ENCODE peak calls at places on chromosomes 4 and X, in eight cellular contexts. N is AG10803; M is activated CD4-positive, alpha-beta T cell treated with anti-CD3 and anti-CD28 coated beads, Interleukin-2, amount 10 ng/mL, durations not matched to agents 7 days and 5 days; Y is stimulated activated naive B cell treated with anti-CD40 and anti-IgM and Interleukin-4, amounts not matched to agents 10 μg/mL and 1 μg/mL and 100 μg/mL, for 72 hours; P is M059J; S is NCI-H2029; V is cerebellum; Z is MM.1S. W is an unnamed sample.

GRCh38 chrX:154064637-154065435 is 32.7 kb downstream of the MECP2 start:
- DNase-seq in N (no peak), M (no peak), Y (no peak), P (no peak), S (no peak), V (no peak), Z (no peak), W (no peak)

GRCh38 chr4:106868381-106869035 is 167.6 kb downstream of the DKK2 start:
- DNase-seq in N (peak), M (no peak), Y (no peak), P (peak), S (no peak), V (no peak), Z (no peak), W (no peak)

GRCh38 chr4:8373270-8373972 is 67.1 kb downstream of the ACOX3 start:
- DNase-seq in N (no peak), M (no peak), Y (no peak), P (no peak), S (no peak), V (no peak), Z (no peak), W (no peak)

GRCh38 chr4:680565-680930 is 6.2 kb downstream of the MYL5 start:
- DNase-seq in N (no peak), M (no peak), Y (no peak), P (no peak), S (no peak), V (no peak), Z (no peak), W (no peak)

GRCh38 chr4:3612275-3612674 is 80.1 kb upstream of the LRPAP1 start:
- DNase-seq in N (no peak), M (no peak), Y (no peak), P (no peak), S (no peak), V (no peak), Z (no peak), W (no peak)

GRCh38 chr4:7297374-7297773 is 105.0 kb downstream of the SORCS2 start:
- DNase-seq in N (no peak), M (no peak), Y (no peak), P (no peak), S (no peak), V (no peak), Z (no peak), W (no peak)

GRCh38 chr4:161696957-161697356 is 466.8 kb downstream of the FSTL5 start:
- DNase-seq in N (no peak), M (no peak), Y (no peak), P (peak), S (no peak), V (no peak), Z (no peak), W (no peak)

GRCh38 chr4:176036585-176037205 is 28.9 kb upstream of the WDR17 start:
- DNase-seq in N (no peak), M (no peak), Y (no peak), P (no peak), S (no peak), V (no peak), Z (peak), W (no peak)

GRCh38 chr4:7781993-7782392 is 157.7 kb downstream of the AFAP1 start:
- DNase-seq in N (no peak), M (no peak), Y (no peak), P (no peak), S (no peak), V (no peak), Z (no peak), W (no peak)

GRCh38 chr4:151408630-151409469 is at the start of gene FHIP1A:
- DNase-seq in N (peak), M (peak), Y (peak), P (peak), S (peak), V (peak), Z (peak), W (peak)

GRCh38 chrX:38126179-38126578 is 94.5 kb downstream of the SRPX start:
- DNase-seq in N (no peak), M (no peak), Y (no peak), P (peak), S (no peak), V (no peak), Z (no peak), W (no peak)

GRCh38 chr4:118076958-118077766 is 42.9 kb downstream of the NDST3 start:
- DNase-seq in N (peak), M (peak), Y (peak), P (peak), S (no peak), V (no peak), Z (peak), W (no peak)

GRCh38 chr4:38663021-38663800 is 788 bp upstream of the KLF3 start:
- DNase-seq in N (peak), M (no peak), Y (peak), P (no peak), S (no peak), V (no peak), Z (no peak), W (no peak)

GRCh38 chr4:145882594-145882993 is 56.0 kb downstream of the ZNF827 start:
- DNase-seq in N (no peak), M (no peak), Y (no peak), P (no peak), S (no peak), V (peak), Z (no peak), W (no peak)

GRCh38 chr4:108345862-108346530 is 177.3 kb upstream of the LEF1 start:
- DNase-seq in N (peak), M (no peak), Y (no peak), P (peak), S (no peak), V (no peak), Z (peak), W (no peak)

GRCh38 chr4:105472871-105473339 is 957 bp downstream of the PPA2 start:
- DNase-seq in N (peak), M (no peak), Y (no peak), P (no peak), S (no peak), V (no peak), Z (peak), W (no peak)

GRCh38 chr4:107278791-107279481 is 242.8 kb upstream of the DKK2 start:
- DNase-seq in N (peak), M (no peak), Y (no peak), P (no peak), S (no peak), V (no peak), Z (no peak), W (no peak)

GRCh38 chr4:161936625-161937133 is 227.1 kb downstream of the FSTL5 start:
- DNase-seq in N (peak), M (no peak), Y (no peak), P (peak), S (no peak), V (no peak), Z (no peak), W (no peak)

GRCh38 chrX:53374923-53375322 is 47.5 kb downstream of the SMC1A start:
- DNase-seq in N (no peak), M (no peak), Y (no peak), P (no peak), S (no peak), V (no peak), Z (no peak), W (no peak)

GRCh38 chrX:151488677-151489076 is 74.8 kb upstream of the PASD1 start:
- DNase-seq in N (no peak), M (peak), Y (no peak), P (peak), S (no peak), V (no peak), Z (no peak), W (no peak)

GRCh38 chr4:86452323-86452995 is 92.6 kb upstream of the MAPK10 start:
- DNase-seq in N (no peak), M (no peak), Y (no peak), P (no peak), S (no peak), V (no peak), Z (no peak), W (no peak)